ENCODE peak calls at places on chromosomes 12 and 14, in four cellular contexts. P is GM12878, N is IMR-90, O is endothelial cell of umbilical vein. U is an unnamed sample.

GRCh38 chr12:109597414-109597794 is 23.8 kb downstream of the MVK start:
- DNase-seq in P (no peak), N (no peak), O (no peak), U (no peak)

GRCh38 chr14:61322011-61322798 is 826 bp downstream of the PRKCH start:
- DNase-seq in P (no peak), N (no peak), O (no peak), U (no peak)

GRCh38 chr14:42224053-42224888 is 617.6 kb downstream of the LRFN5 start:
- DNase-seq in P (peak; percentile 5), N (peak; percentile 68), O (peak; percentile 47), U (peak; percentile 9)

GRCh38 chr14:81211844-81212243 is 8.9 kb downstream of the GTF2A1 start:
- DNase-seq in P (no peak), N (peak; percentile 17), O (peak; percentile 24), U (no peak)

GRCh38 chr12:76714861-76715260 is 49.1 kb upstream of the ZDHHC17 start:
- DNase-seq in P (no peak), N (no peak), O (no peak), U (no peak)

GRCh38 chr14:101369916-101370592 is 191.2 kb upstream of the DIO3 start:
- DNase-seq in P (no peak), N (no peak), O (no peak), U (no peak)

GRCh38 chr14:59427653-59428578 is 37.3 kb downstream of the GPR135 start:
- DNase-seq in P (no peak), N (no peak), O (no peak), U (no peak)

GRCh38 chr12:70598467-70599194 is 38.6 kb downstream of the PTPRB start:
- DNase-seq in P (no peak), N (no peak), O (peak; percentile 96), U (no peak)

GRCh38 chr12:3447318-3447717 is 43.7 kb upstream of the PRMT8 start:
- DNase-seq in P (no peak), N (no peak), O (no peak), U (no peak)

GRCh38 chr12:15164997-15165659 is 56.1 kb downstream of the RERG start:
- DNase-seq in P (no peak), N (no peak), O (no peak), U (no peak)

GRCh38 chr12:82963961-82964360 is 277.3 kb downstream of the TMTC2 start:
- DNase-seq in P (no peak), N (no peak), O (no peak), U (no peak)

GRCh38 chr14:58572092-58572853 is 65.5 kb upstream of the DACT1 start:
- DNase-seq in P (no peak), N (peak; percentile 89), O (no peak), U (no peak)

GRCh38 chr12:115609356-115609755 is 668.1 kb downstream of the MED13L start:
- DNase-seq in P (no peak), N (peak; percentile 1), O (no peak), U (no peak)

GRCh38 chr12:125210104-125210755 is 145.0 kb downstream of the AACS start:
- DNase-seq in P (no peak), N (no peak), O (no peak), U (no peak)

GRCh38 chr12:73935817-73936216 is 601.8 kb upstream of the ATXN7L3B start:
- DNase-seq in P (no peak), N (no peak), O (no peak), U (no peak)

GRCh38 chr14:95133282-95133681 is 24.0 kb downstream of the DICER1 start:
- DNase-seq in P (no peak), N (peak; percentile 35), O (peak; percentile 17), U (no peak)

GRCh38 chr12:93946542-93947150 is 201.7 kb upstream of the PLXNC1 start:
- DNase-seq in P (no peak), N (peak; percentile 56), O (no peak), U (no peak)

GRCh38 chr12:117155278-117156060 is 34.8 kb downstream of the FBXO21 start:
- DNase-seq in P (no peak), N (peak; percentile 11), O (peak; percentile 12), U (peak; percentile 92)

GRCh38 chr14:50559990-50560928 is at the start of gene ATL1:
- DNase-seq in P (no peak), N (peak; percentile 74), O (peak; percentile 59), U (peak; percentile 45)

GRCh38 chr14:56087824-56088571 is 30.2 kb upstream of the PELI2 start:
- DNase-seq in P (no peak), N (no peak), O (no peak), U (no peak)

GRCh38 chr12:107326237-107326636 is 232.9 kb upstream of the CRY1 start:
- DNase-seq in P (no peak), N (no peak), O (no peak), U (no peak)

GRCh38 chr14:99671230-99672224 is 12.6 kb upstream of the CYP46A1 start:
- DNase-seq in P (no peak), N (no peak), O (no peak), U (no peak)

GRCh38 chr14:23612354-23612732 is 23.8 kb upstream of the DHRS2 start:
- DNase-seq in P (no peak), N (no peak), O (no peak), U (no peak)

GRCh38 chr14:101889366-101889765 is 75.0 kb upstream of the DYNC1H1 start:
- DNase-seq in P (no peak), N (no peak), O (no peak), U (no peak)

GRCh38 chr14:61476105-61476736 is 154.8 kb downstream of the PRKCH start:
- DNase-seq in P (no peak), N (no peak), O (no peak), U (no peak)

GRCh38 chr12:107320929-107321618 is 227.7 kb upstream of the CRY1 start:
- DNase-seq in P (no peak), N (peak; percentile 26), O (no peak), U (no peak)

GRCh38 chr12:80620281-80620680 is 87.2 kb upstream of the MYF6 start:
- DNase-seq in P (no peak), N (no peak), O (no peak), U (no peak)

GRCh38 chr12:80617733-80618132 is 89.7 kb upstream of the MYF6 start:
- DNase-seq in P (no peak), N (no peak), O (no peak), U (no peak)

GRCh38 chr12:80624986-80625530 is 82.4 kb upstream of the MYF6 start:
- DNase-seq in P (no peak), N (no peak), O (no peak), U (no peak)

GRCh38 chr12:80625901-80626300 is 81.5 kb upstream of the MYF6 start:
- DNase-seq in P (no peak), N (no peak), O (no peak), U (no peak)

DNA sequence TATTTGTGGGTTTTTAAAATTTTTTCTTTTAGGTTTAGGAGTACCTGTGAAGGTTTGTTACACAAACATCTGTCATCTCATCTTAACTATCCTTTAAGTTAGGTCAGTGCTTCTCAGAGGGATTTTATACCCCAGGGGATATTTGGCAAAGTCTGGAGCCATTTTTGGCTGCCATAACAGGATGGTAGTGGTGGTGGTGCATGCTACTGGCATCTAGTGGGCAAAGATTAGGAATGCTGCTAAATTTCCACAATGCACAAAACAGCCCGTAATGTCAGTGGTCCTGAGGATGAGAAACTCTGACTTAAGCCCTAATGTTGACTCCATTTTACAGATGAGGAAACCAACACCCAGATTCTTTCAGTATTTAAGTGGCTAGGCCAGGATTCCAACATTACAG is 85.2 kb upstream of the MYF6 start:
- DNase-seq in P (no peak), N (no peak), O (no peak), U (no peak)
- TF ChIP-seq FOS in P (no peak), N (no peak), O (no peak), U (no peak)

DNA sequence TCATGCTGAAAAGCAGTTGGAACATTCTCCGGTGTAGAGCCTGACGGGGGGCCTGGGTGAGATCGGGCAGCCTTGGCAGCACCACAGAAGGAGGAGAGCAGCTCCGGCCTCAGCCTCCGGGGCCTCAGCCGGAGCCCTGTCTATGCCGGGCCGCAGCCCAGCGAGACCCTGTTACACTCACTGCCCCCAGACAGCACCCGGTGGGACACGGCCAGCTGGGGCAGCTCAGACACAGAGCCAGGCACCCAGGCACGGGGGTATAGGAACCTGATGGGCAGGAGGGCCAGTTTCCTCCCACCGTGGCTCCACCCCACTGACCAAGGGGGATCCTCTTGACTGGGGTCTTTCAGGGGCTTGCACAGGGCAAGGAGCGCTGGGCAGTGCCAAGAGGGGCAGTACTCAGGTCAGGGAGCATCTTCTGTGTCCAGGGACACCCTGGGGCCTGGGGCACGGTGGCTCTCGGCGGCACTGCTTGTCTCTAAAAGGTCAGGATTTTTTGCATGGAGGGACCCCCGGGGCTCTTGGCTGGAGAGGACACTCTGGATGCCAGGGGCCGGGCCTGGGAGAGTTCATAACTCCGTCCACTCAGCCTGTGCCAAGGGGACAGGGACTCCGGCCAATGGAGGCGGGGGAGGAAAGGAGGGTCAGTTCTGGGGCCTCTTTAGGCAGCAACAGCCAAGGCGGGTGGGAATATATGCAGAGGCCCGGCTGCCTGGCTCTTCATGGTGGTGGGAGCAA is 9.4 kb downstream of the INF2 start:
- DNase-seq in P (no peak), N (no peak), O (no peak), U (no peak)
- H3K9ac ChIP-seq in P (no peak overlapping the region), N (no peak overlapping the region), O (no peak overlapping the region), U (no peak overlapping the region)

GRCh38 chr12:85462888-85463287 is 182.9 kb downstream of the ALX1 start:
- DNase-seq in P (no peak), N (no peak), O (no peak), U (no peak)

GRCh38 chr12:85466906-85467305 is 186.9 kb downstream of the ALX1 start:
- DNase-seq in P (no peak), N (peak; percentile 3), O (no peak), U (no peak)

DNA sequence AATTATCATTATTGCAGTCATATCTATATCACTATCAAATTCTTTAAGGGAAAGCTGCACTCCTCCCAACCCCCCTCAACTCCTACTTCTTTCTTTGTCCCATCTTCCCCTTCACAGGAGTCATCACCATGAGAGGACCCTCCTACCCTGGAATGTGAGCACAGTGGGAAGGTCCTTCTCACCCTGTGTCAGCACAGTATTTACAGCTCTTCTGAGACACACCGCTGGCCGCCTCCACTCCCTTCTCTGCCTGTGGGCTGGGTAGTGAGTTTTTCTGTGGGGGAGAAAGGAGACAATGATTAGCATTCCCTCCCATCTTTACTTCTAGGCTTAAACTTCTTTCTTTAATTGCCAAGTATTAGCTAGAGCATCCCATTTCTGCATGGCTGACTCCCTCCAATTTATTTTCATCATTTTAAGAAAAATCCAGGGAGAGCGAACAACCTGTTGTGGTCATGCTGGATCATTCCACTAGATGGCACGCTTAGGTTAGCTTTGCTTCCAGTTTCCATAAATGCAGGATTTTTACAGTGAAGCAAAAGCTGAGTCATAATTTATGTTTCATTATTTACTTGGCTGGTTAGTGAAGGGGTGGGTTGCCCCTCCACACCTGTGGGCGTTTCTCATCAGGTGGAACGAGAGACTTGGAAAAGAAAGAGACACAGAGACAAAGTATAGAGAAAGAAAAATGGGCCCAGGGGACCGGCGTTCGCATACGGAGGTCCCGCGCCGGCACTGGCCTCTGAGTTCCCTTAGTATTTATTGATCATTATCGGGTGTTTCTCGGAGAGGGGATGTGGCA is 188.5 kb downstream of the ALX1 start:
- DNase-seq in P (peak; percentile 23), N (peak; percentile 68), O (peak; percentile 80), U (no peak)
- TF ChIP-seq FOS in P (no peak), N (no peak), O (peak; percentile 29), U (no peak)

GRCh38 chr12:55654506-55655224 is 18.0 kb downstream of the OR10P1 start:
- DNase-seq in P (no peak), N (no peak), O (no peak), U (no peak)

GRCh38 chr12:55659486-55660385 is 23.0 kb downstream of the OR10P1 start:
- DNase-seq in P (no peak), N (peak; percentile 9), O (peak; percentile 12), U (no peak)

GRCh38 chr12:55658212-55658611 is 21.5 kb downstream of the OR10P1 start:
- DNase-seq in P (no peak), N (no peak), O (no peak), U (no peak)

GRCh38 chr12:55657282-55657681 is 20.6 kb downstream of the OR10P1 start:
- DNase-seq in P (no peak), N (no peak), O (no peak), U (no peak)

GRCh38 chr12:55658635-55659391 is 22.1 kb downstream of the OR10P1 start:
- DNase-seq in P (no peak), N (no peak), O (no peak), U (no peak)
- H3K9ac ChIP-seq in P (no peak overlapping the region), N (no peak overlapping the region), O (no peak overlapping the region), U (no peak overlapping the region)

U was measured in K562.